ENCODE peak calls at places on chromosomes 3 and 15, in eight cellular contexts. D is Calu3; W is midbrain; Q is C1 segment of cervical spinal cord; G is DND-41; B is nephron progenitor cell; A is effector CD4-positive, alpha-beta T cell; E is transverse colon. V is an unnamed sample.

GRCh38 chr3:30952786-30953185 is 58.3 kb upstream of the GADL1 start:
- DNase-seq in D (no peak), W (no peak), Q (no peak), G (no peak), B (no peak), A (no peak), E (no peak), V (no peak)

GRCh38 chr3:111737056-111737711 is 121.9 kb upstream of the PHLDB2 start:
- DNase-seq in D (no peak), W (no peak), Q (no peak), G (no peak), B (no peak), A (no peak), E (no peak), V (no peak)

GRCh38 chr3:172808969-172809546 is 58.5 kb downstream of the ECT2 start:
- DNase-seq in D (no peak), W (peak), Q (no peak), G (no peak), B (no peak), A (no peak), E (no peak), V (no peak)

GRCh38 chr15:31852933-31853332 is 177.4 kb upstream of the CHRNA7 start:
- DNase-seq in D (no peak), W (peak), Q (no peak), G (no peak), B (no peak), A (no peak), E (no peak), V (no peak)

GRCh38 chr3:140203510-140203909 is 268.5 kb downstream of the CLSTN2 start:
- DNase-seq in D (no peak), W (no peak), Q (no peak), G (no peak), B (no peak), A (no peak), E (no peak), V (no peak)

GRCh38 chr3:139016430-139017048 is 4.2 kb downstream of the PRR23B start:
- DNase-seq in D (peak), W (no peak), Q (no peak), G (no peak), B (no peak), A (no peak), E (no peak), V (no peak)

GRCh38 chr15:25054329-25054728 is 99.5 kb downstream of the SNRPN start:
- DNase-seq in D (no peak), W (no peak), Q (no peak), G (no peak), B (no peak), A (no peak), E (no peak), V (no peak)

GRCh38 chr3:30681276-30682211 is 75.1 kb downstream of the TGFBR2 start:
- DNase-seq in D (no peak), W (peak), Q (peak), G (no peak), B (no peak), A (no peak), E (no peak), V (no peak)

GRCh38 chr15:76340802-76341365 is 4.3 kb downstream of the ISL2 start:
- DNase-seq in D (peak), W (no peak), Q (no peak), G (no peak), B (peak), A (peak), E (peak), V (no peak)

GRCh38 chr15:48389701-48390143 is 58.5 kb downstream of the DUT start:
- DNase-seq in D (no peak), W (no peak), Q (no peak), G (no peak), B (no peak), A (no peak), E (no peak), V (no peak)

GRCh38 chr3:186618318-186618938 is 5.6 kb downstream of the AHSG start:
- DNase-seq in D (no peak), W (no peak), Q (no peak), G (no peak), B (no peak), A (no peak), E (no peak), V (no peak)

GRCh38 chr15:32885711-32886110 is 167.9 kb downstream of the GREM1 start:
- DNase-seq in D (no peak), W (no peak), Q (no peak), G (no peak), B (no peak), A (no peak), E (no peak), V (no peak)

GRCh38 chr15:61315471-61315870 is 86.4 kb upstream of the RORA start:
- DNase-seq in D (no peak), W (no peak), Q (no peak), G (no peak), B (no peak), A (no peak), E (no peak), V (no peak)

GRCh38 chr3:127473244-127474024 is 117.1 kb downstream of the TPRA1 start:
- DNase-seq in D (peak), W (no peak), Q (no peak), G (peak), B (peak), A (no peak), E (no peak), V (no peak)

GRCh38 chr15:89105147-89105546 is 16.9 kb downstream of the ABHD2 start:
- DNase-seq in D (no peak), W (no peak), Q (no peak), G (no peak), B (no peak), A (no peak), E (no peak), V (no peak)

GRCh38 chr3:13085081-13085845 is 12.0 kb upstream of the IQSEC1 start:
- DNase-seq in D (no peak), W (no peak), Q (no peak), G (no peak), B (no peak), A (no peak), E (no peak), V (no peak)

V was measured in Panc1.